ENCODE peak calls at places on chromosomes 11 and 22, in four cellular contexts. W is dermis microvascular lymphatic vessel endothelial cell, R is NT2/D1, P is foreskin keratinocyte. U is an unnamed sample.

GRCh38 chr11:78248191-78248590 is 59.5 kb downstream of the USP35 start:
- DNase-seq in W (no peak), P (no peak), R (no peak), U (no peak)

GRCh38 chr22:45240137-45240809 is 421 bp downstream of the KIAA0930 start:
- DNase-seq in W (no peak), R (no peak), P (no peak), U (no peak)

GRCh38 chr11:125429174-125429707 is 66.8 kb downstream of the FEZ1 start:
- DNase-seq in R (peak), W (peak), P (no peak), U (peak)

GRCh38 chr11:82980292-82980691 is 78.8 kb downstream of the DDIAS start:
- DNase-seq in W (peak), R (no peak), P (peak), U (peak)

GRCh38 chr11:9193316-9193715 is 71.8 kb downstream of the DENND5A start:
- DNase-seq in P (no peak), R (no peak), W (no peak), U (no peak)

GRCh38 chr11:2929880-2930704 is 872 bp upstream of the PHLDA2 start:
- DNase-seq in P (peak), R (no peak), W (no peak), U (no peak)

GRCh38 chr11:46302866-46303265 is 25.4 kb downstream of the CREB3L1 start:
- DNase-seq in P (no peak), R (no peak), W (no peak), U (no peak)

GRCh38 chr11:46222485-46223251 is 54.8 kb upstream of the CREB3L1 start:
- DNase-seq in R (no peak), P (no peak), W (no peak), U (no peak)

GRCh38 chr11:122093731-122094130 is 22.3 kb downstream of the BLID start:
- DNase-seq in P (no peak), R (no peak), W (no peak), U (no peak)

GRCh38 chr11:68370211-68371111 is 58.1 kb downstream of the LRP5 start:
- DNase-seq in R (no peak), W (no peak), P (no peak), U (no peak)

U was measured in renal cortical epithelial cell.